ENCODE peak calls at places on chromosomes 11 and 22, in four cellular contexts. T is HepG2, O is K562, V is GM12878. U is an unnamed sample.

GRCh38 chr11:131710511-131710910 is 340.1 kb downstream of the NTM start:
- DNase-seq in O (no peak), T (no peak), V (no peak), U (no peak)

GRCh38 chr11:11976476-11977187 is 31.8 kb downstream of the DKK3 start:
- DNase-seq in T (no peak), V (no peak), O (no peak), U (peak; percentile 27)

GRCh38 chr11:1153951-1154487 is 3.7 kb upstream of the MUC5AC start:
- DNase-seq in O (peak; percentile 45), T (peak; percentile 61), V (no peak), U (peak; percentile 86)

GRCh38 chr11:34274712-34275398 is 83.0 kb downstream of the ABTB2 start:
- DNase-seq in T (no peak), O (no peak), V (no peak), U (peak; percentile 94)

GRCh38 chr22:44671742-44672141 is 30.3 kb upstream of the PRR5 start:
- DNase-seq in V (no peak), T (peak; percentile 77), O (no peak), U (peak; percentile 43)

GRCh38 chr22:40418366-40419201 is 48.2 kb downstream of the SGSM3 start:
- DNase-seq in V (no peak), T (no peak), O (peak; percentile 19), U (no peak)

GRCh38 chr11:43987384-43988039 is 45.1 kb downstream of the C11orf96 start:
- DNase-seq in T (no peak), O (no peak), V (no peak), U (no peak)

GRCh38 chr11:14578551-14578956 is 58.4 kb upstream of the PSMA1 start:
- DNase-seq in T (peak; percentile 82), V (peak; percentile 65), O (peak; percentile 38), U (no peak)

GRCh38 chr22:42939941-42940653 is 74.9 kb downstream of the PACSIN2 start:
- DNase-seq in V (no peak), T (peak; percentile 88), O (no peak), U (peak; percentile 92)

GRCh38 chr11:765025-765801 is 12.1 kb downstream of the GATD1 start:
- DNase-seq in O (peak; percentile 59), V (no peak), T (peak; percentile 35), U (peak; percentile 82)

GRCh38 chr11:36187618-36188017 is 101.6 kb downstream of the COMMD9 start:
- DNase-seq in V (no peak), O (no peak), T (no peak), U (no peak)

GRCh38 chr11:10379022-10379421 is 74.1 kb downstream of the ADM start:
- DNase-seq in T (no peak), O (peak; percentile 64), V (no peak), U (no peak)

GRCh38 chr11:116263020-116263419 is 509.8 kb downstream of the BUD13 start:
- DNase-seq in T (no peak), V (no peak), O (no peak), U (no peak)

GRCh38 chr11:2519879-2520735 is 75.3 kb downstream of the KCNQ1 start:
- DNase-seq in O (no peak), T (no peak), V (no peak), U (no peak)

GRCh38 chr11:115848614-115849013 is 344.4 kb upstream of the CADM1 start:
- DNase-seq in V (no peak), O (no peak), T (no peak), U (no peak)

GRCh38 chr11:13429836-13430235 is 33.2 kb downstream of the BTBD10 start:
- DNase-seq in V (no peak), T (no peak), O (no peak), U (no peak)

GRCh38 chr11:7686761-7687160 is 13.5 kb upstream of the CYB5R2 start:
- DNase-seq in V (no peak), T (no peak), O (no peak), U (no peak)

GRCh38 chr22:21025266-21025665 is 7.1 kb downstream of the SLC7A4 start:
- DNase-seq in V (no peak), T (no peak), O (no peak), U (no peak)

GRCh38 chr11:96390403-96390830 is 604 bp downstream of the JRKL start:
- DNase-seq in T (no peak), V (no peak), O (no peak), U (peak; percentile 10)

GRCh38 chr11:18671246-18671645 is 27.3 kb upstream of the TMEM86A start:
- DNase-seq in O (no peak), T (no peak), V (no peak), U (no peak)

GRCh38 chr11:19053909-19054308 is 6.6 kb downstream of the MRGPRX2 start:
- DNase-seq in V (no peak), T (no peak), O (no peak), U (no peak)

GRCh38 chr22:25509391-25509791 is 55.1 kb upstream of the GRK3 start:
- DNase-seq in T (no peak), O (no peak), V (no peak), U (no peak)

GRCh38 chr11:74641289-74641688 is 48.9 kb downstream of the POLD3 start:
- DNase-seq in V (no peak), T (no peak), O (peak; percentile 52), U (no peak)

GRCh38 chr11:112157274-112157766 is 6.6 kb downstream of the IL18 start:
- DNase-seq in V (no peak), O (no peak), T (peak; percentile 94), U (peak; percentile 95)

GRCh38 chr22:19571207-19571795 is 47.1 kb upstream of the CLDN5 start:
- DNase-seq in T (no peak), V (no peak), O (peak; percentile 46), U (no peak)

GRCh38 chr11:129853508-129854228 is 38.0 kb downstream of the TMEM45B start:
- DNase-seq in V (no peak), O (peak; percentile 9), T (peak; percentile 85), U (peak; percentile 48)

GRCh38 chr11:67416416-67417335 is 1.2 kb downstream of the CARNS1 start:
- DNase-seq in T (peak; percentile 64), V (no peak), O (no peak), U (peak; percentile 78)

GRCh38 chr11:117621226-117621625 is 175.8 kb downstream of the DSCAML1 start:
- DNase-seq in V (no peak), T (no peak), O (peak; percentile 61), U (peak; percentile 20)

GRCh38 chr11:45254070-45254469 is 32.1 kb downstream of the SYT13 start:
- DNase-seq in T (no peak), V (no peak), O (no peak), U (no peak)

GRCh38 chr11:127490896-127491295 is 490.3 kb upstream of the KIRREL3 start:
- DNase-seq in V (no peak), O (no peak), T (no peak), U (no peak)

GRCh38 chr11:115660072-115660805 is 156.0 kb upstream of the CADM1 start:
- DNase-seq in V (no peak), T (no peak), O (no peak), U (no peak)

GRCh38 chr22:31272522-31273446 is 19.5 kb downstream of the PIK3IP1 start:
- DNase-seq in O (peak; percentile 27), T (peak; percentile 52), V (no peak), U (peak; percentile 59)

GRCh38 chr11:45405916-45406670 is 120.0 kb upstream of the SYT13 start:
- DNase-seq in V (no peak), T (no peak), O (no peak), U (peak; percentile 13)

GRCh38 chr11:32892355-32893090 is at the start of gene QSER1:
- DNase-seq in O (peak; percentile 89), V (no peak), T (peak; percentile 35), U (peak; percentile 67)

DNA sequence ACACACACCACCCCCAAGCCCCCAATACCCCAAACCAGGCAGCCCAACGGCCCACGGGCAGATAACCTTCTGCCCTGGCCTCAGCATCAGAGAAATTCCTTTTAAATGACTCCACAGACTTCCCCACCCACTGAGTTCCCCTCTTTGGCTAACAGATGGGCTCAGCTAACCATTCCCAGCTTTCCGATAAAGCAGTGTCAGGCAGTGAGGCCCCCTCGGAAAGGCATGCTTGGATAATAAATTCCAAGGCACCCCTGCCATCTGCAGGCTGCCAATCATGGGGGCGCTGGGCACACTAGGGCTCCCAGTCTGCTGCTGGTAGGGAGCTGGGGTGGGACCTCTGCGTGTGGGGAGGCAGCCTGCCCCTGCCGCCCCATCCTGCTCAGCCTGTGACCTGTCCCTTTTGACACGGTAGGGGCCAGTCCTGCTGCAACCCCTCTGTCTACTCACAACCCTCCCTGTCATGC is 453.6 kb downstream of the MIAT start:
- DNase-seq in O (no peak), V (no peak), T (peak; percentile 49), U (peak; percentile 38)
- TF ChIP-seq ESRRA in O (no peak), V (no peak), T (no peak), U (no peak)

GRCh38 chr22:36739185-36739584 is 35.6 kb upstream of the CACNG2 start:
- DNase-seq in O (no peak), T (no peak), V (no peak), U (no peak)

GRCh38 chr22:36738416-36739020 is 35.0 kb upstream of the CACNG2 start:
- DNase-seq in O (no peak), T (no peak), V (no peak), U (no peak)

GRCh38 chr22:36736701-36737320 is 33.3 kb upstream of the CACNG2 start:
- DNase-seq in T (no peak), O (no peak), V (no peak), U (no peak)

GRCh38 chr22:36740716-36741115 is 35.2 kb downstream of the IFT27 start:
- DNase-seq in V (no peak), O (no peak), T (no peak), U (no peak)

GRCh38 chr22:36737776-36738175 is 34.2 kb upstream of the CACNG2 start:
- DNase-seq in O (no peak), T (no peak), V (no peak), U (no peak)
- TF ChIP-seq POLR2AphosphoS2 in O (no peak), T (no peak), V (no peak), U (no peak)

GRCh38 chr11:86456075-86456939 is 81.6 kb downstream of the CCDC81 start:
- DNase-seq in T (peak; percentile 66), V (peak; percentile 25), O (peak; percentile 85), U (peak; percentile 84)
- TF ChIP-seq CHD4 in T (no peak), V (no peak), O (no peak), U (no peak)

GRCh38 chr11:64727131-64727530 is 4.1 kb upstream of the NRXN2 start:
- DNase-seq in T (no peak), V (no peak), O (no peak), U (no peak)

GRCh38 chr11:64728757-64729365 is 5.9 kb upstream of the NRXN2 start:
- DNase-seq in T (no peak), O (no peak), V (no peak), U (no peak)

GRCh38 chr11:64725601-64726139 is 2.7 kb upstream of the NRXN2 start:
- DNase-seq in V (no peak), T (no peak), O (no peak), U (no peak)

GRCh38 chr11:64726211-64726641 is 3.2 kb upstream of the NRXN2 start:
- DNase-seq in T (no peak), O (no peak), V (no peak), U (no peak)

DNA sequence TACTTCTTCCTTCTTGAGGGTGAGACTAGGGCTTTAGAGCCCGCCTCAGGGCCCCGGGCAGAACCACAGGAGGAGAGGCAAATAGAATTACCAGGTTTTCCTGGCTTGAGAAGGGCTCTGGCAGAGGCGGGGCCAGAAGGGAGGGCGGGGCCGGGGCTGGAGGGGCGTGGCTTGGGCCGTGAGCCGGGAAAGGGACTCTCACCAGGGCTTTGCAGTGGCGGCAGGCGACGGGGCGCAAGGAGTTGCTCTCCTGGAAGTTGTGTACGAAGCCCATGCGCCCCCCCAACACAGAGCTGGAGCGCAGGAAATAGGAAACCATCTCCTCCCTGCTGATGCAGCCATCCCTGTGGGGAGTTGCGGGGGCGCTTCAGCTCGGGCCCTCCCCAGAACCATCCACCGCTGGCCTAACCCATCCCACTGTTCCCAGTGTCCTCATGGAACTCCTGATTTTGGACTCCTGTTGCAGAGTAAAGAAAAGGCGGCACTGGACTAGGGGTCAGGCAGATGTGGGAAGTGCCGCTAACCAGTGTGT is 6.9 kb upstream of the NRXN2 start:
- DNase-seq in T (no peak), V (no peak), O (peak; percentile 82), U (no peak)
- TF ChIP-seq ESRRA in T (no peak), V (no peak), O (no peak), U (no peak)

U was measured in A549.